ENCODE peak calls at places on chromosomes 11 and 22, in five cellular contexts. T is tibial nerve, O is lower leg skin, S is AG10803, U is AG09319. M is an unnamed sample.

GRCh38 chr11:77467993-77468392 is 5.9 kb downstream of the PAK1 start:
- DNase-seq in O (no peak), U (no peak), S (peak; percentile 14), T (no peak), M (peak; percentile 36)

GRCh38 chr11:60785136-60785535 is at the start of gene MS4A10:
- DNase-seq in U (no peak), S (no peak), T (no peak), O (no peak), M (no peak)

GRCh38 chr22:17112491-17113042 is 8.6 kb downstream of the TMEM121B start:
- DNase-seq in U (no peak), T (no peak), O (no peak), S (no peak), M (no peak)

GRCh38 chr22:25759825-25760231 is 17.8 kb downstream of the MYO18B start:
- DNase-seq in U (peak; percentile 70), O (no peak), T (no peak), S (peak; percentile 93), M (peak; percentile 87)

GRCh38 chr11:76248210-76248609 is 41.9 kb upstream of the WNT11 start:
- DNase-seq in U (no peak), S (no peak), O (no peak), T (no peak), M (peak; percentile 36)

GRCh38 chr11:2558861-2559526 is 114.2 kb downstream of the KCNQ1 start:
- DNase-seq in O (no peak), U (no peak), T (no peak), S (no peak), M (no peak)

GRCh38 chr11:126476256-126476970 is 120.9 kb downstream of the ST3GAL4 start:
- DNase-seq in U (no peak), O (no peak), T (no peak), S (no peak), M (no peak)

GRCh38 chr11:74870485-74870884 is 78.4 kb downstream of the XRRA1 start:
- DNase-seq in U (peak; percentile 7), O (no peak), S (peak; percentile 34), T (no peak), M (peak; percentile 46)

GRCh38 chr11:55714982-55715888 is 53.2 kb downstream of the OR4C6 start:
- DNase-seq in O (no peak), T (no peak), S (no peak), U (no peak), M (no peak)

GRCh38 chr22:25837288-25837900 is 95.4 kb downstream of the MYO18B start:
- DNase-seq in O (peak; percentile 66), T (no peak), S (no peak), U (no peak), M (no peak)

GRCh38 chr11:121291896-121292502 is 572 bp upstream of the SC5D start:
- DNase-seq in O (no peak), T (peak; percentile 18), U (no peak), S (no peak), M (no peak)

GRCh38 chr11:20022363-20023081 is 137.8 kb downstream of the DBX1 start:
- DNase-seq in S (no peak), O (no peak), U (no peak), T (no peak), M (peak; percentile 77)

GRCh38 chr11:65418681-65419459 is 3.7 kb upstream of the NEAT1 start:
- DNase-seq in U (peak; percentile 93), T (peak; percentile 97), O (peak; percentile 99), S (peak; percentile 95), M (peak; percentile 98)

GRCh38 chr11:44943696-44944095 is 7.0 kb downstream of the TP53I11 start:
- DNase-seq in O (no peak), U (no peak), S (no peak), T (no peak), M (no peak)

GRCh38 chr11:3959015-3959917 is 103.8 kb downstream of the STIM1 start:
- DNase-seq in U (no peak), S (peak; percentile 85), O (no peak), T (no peak), M (peak; percentile 31)

DNA sequence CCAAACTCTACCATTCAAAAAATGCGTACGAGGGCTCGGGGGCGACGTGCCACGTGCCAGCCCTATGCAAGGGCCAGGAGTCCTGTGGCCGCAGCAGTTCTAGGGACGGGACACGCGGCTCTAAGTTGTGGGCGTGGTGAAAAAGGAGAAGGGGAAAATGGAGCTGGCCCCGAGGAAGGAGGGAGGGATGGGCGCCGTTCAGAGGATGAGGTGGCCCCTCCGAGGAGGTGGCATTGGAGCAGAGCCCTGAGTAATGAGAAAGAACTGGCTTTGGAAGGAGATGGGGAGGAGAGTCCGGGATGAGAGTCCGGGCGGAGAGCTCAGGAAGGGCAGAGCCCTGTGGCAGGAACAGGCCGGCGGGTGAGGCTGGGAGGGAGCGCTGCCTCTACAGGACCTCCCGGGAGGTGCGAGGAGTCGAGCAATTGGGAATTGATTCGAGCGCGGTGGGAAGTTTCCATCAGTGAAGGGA is 21.0 kb downstream of the OTUB1 start:
- DNase-seq in O (no peak), S (peak; percentile 21), U (no peak), T (no peak), M (no peak)
- TF ChIP-seq CTCF in O (no peak), S (no peak), U (no peak), T (no peak), M (no peak)

DNA sequence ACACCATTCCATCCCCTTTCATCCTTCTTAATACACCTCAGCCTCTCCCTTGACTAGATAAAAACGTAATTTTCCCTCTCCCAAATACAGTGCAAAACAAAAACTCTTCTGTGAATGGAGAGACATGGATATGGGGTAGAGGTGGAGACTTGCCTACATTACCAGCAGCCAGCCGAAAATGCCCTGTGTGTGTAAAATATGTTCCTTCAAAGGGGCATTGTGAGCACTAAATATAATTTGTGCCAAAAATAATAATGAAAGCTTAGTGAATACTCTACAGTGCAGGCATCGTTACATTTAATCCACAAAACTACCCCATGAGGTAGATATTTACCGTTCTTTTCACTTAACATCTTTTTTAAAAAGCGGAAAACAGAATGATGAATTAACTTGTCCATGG is 1.0 kb upstream of the TRIM44 start:
- DNase-seq in T (no peak), U (no peak), O (no peak), S (no peak), M (no peak)
- TF ChIP-seq CTCF in T (no peak), U (no peak), O (no peak), S (no peak), M (no peak)

DNA sequence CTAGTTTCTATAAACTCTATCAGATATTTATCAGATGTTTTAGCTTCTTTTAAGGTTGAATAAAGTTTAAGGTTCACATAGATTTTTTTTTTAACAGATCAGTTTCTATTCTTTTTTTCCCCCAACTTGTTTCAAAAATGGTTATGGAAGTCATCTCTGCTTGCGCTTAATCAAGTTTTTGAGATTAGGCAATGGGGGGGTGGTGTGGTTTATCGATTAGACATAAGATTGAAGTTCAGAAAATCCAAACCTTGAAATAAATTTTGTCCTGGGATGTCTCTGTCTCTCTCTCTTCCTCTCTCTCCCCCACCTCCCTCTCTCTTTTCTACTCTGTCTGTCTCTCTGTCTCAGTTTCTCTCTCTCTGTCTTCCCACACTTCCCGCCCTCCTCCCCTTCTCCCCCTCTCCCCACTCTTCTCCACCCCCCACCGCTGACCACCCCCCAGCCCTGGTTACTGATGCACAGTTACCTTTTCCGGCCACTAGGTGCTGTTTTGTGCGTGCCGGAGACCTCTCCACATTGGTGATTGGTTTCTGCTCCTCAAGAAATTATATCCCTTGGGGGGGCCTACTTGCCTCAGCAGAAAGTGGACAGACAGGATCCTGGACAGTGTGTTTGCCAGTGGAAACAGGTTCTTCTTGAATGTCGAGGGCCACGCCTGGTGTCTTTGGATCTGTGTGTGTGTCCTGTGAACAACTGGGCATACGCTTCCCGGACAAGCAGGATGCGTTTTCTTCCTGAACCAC is 29.7 kb upstream of the ANO1 start:
- DNase-seq in S (no peak), U (no peak), O (peak; percentile 83), T (no peak), M (peak; percentile 8)
- TF ChIP-seq CTCF in S (peak; percentile 23), U (no peak), O (no peak), T (no peak), M (peak; percentile 7)

GRCh38 chr11:36069576-36070214 is 125.8 kb downstream of the LDLRAD3 start:
- DNase-seq in S (no peak), T (no peak), U (no peak), O (no peak), M (no peak)
- TF ChIP-seq CTCF in S (no peak), T (no peak), U (no peak), O (no peak), M (no peak)

DNA sequence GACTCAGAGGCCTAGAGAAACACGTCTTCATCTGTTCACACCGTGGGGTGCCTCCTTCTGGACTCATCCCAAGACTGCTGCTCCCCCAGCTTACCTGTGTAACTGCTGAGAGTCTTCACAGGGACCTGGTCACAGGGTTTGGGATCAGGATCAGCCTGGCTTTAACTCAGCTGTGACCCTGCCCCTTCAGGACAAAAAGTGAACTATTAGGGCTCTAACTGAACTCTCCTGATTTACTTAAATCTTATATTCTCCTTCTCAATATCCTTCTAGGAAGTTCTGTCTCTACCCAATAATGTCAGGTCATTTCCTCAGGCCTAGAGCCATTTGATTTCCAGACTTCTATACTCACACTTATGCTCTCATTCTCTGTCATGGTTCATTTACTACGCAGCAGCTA is 108.4 kb downstream of the ZNF280B start:
- DNase-seq in T (no peak), S (no peak), O (peak; percentile 42), U (no peak), M (no peak)
- TF ChIP-seq CTCF in T (no peak), S (no peak), O (no peak), U (no peak), M (no peak)

DNA sequence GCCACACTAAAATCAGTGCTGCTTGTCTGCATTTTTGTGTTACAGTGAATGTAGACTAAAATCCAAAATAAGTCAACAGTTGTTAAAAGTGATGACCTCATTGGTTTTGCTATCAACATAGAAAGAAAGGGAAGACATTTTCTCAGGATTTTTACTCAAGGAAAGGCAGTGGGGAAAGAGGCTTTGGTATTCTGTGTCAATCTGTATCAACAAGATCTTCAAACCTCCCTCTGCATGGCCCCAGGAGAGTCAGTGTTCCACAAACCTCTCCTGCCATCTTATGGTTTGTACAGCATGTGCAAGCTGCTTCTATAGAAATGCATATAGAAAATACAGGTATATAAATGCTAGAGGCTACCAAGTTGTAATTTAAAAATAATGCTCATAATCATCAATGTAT is 13.8 kb upstream of the OR51M1 start:
- DNase-seq in S (peak; percentile 64), U (no peak), O (no peak), T (no peak), M (peak; percentile 16)
- TF ChIP-seq CTCF in S (peak; percentile 77), U (peak; percentile 55), O (no peak), T (no peak), M (peak; percentile 11)

GRCh38 chr11:64007629-64008282 is 21.5 kb downstream of the OTUB1 start:
- DNase-seq in T (peak; percentile 65), U (no peak), S (no peak), O (peak; percentile 93), M (no peak)
- TF ChIP-seq CTCF in T (no peak), U (peak; percentile 24), S (no peak), O (no peak), M (no peak)

GRCh38 chr11:29005401-29005980 is 897.3 kb downstream of the METTL15 start:
- DNase-seq in O (no peak), U (no peak), T (no peak), S (no peak), M (no peak)
- TF ChIP-seq CTCF in O (no peak), U (no peak), T (no peak), S (no peak), M (no peak)